ENCODE peak calls at places on chromosome 20, in seven cellular contexts. O is fibroblast of mammary gland; Z is GM23338; J is heart right ventricle; Y is stromal cell of bone marrow; G is gastrocnemius medialis; P is stimulated activated naive CD4-positive, alpha-beta T cell treated with Interleukin-2 at 50 U/mL for 16 hours. N is an unnamed sample.

GRCh38 chr20:22308934-22309333 is 275.4 kb downstream of the FOXA2 start:
- DNase-seq in G (no peak), P (no peak), Y (no peak), Z (no peak), O (no peak), J (no peak), N (no peak)

GRCh38 chr20:19688031-19688806 is 69.8 kb upstream of the RIN2 start:
- DNase-seq in G (peak), Y (peak), O (peak), P (no peak), Z (peak), J (peak), N (peak)

GRCh38 chr20:51696304-51697118 is 71.7 kb downstream of the ATP9A start:
- DNase-seq in J (no peak), Y (no peak), G (no peak), P (no peak), O (peak), Z (no peak), N (no peak)

GRCh38 chr20:56422131-56422823 is 10.2 kb downstream of the CASS4 start:
- DNase-seq in Z (no peak), G (no peak), Y (no peak), J (no peak), P (no peak), O (peak), N (no peak)

GRCh38 chr20:63745961-63746765 is 6.6 kb downstream of the SLC2A4RG start:
- DNase-seq in Z (no peak), O (no peak), P (no peak), Y (no peak), J (no peak), G (no peak), N (no peak)

GRCh38 chr20:30168025-30168799 is 1089.3 kb upstream of the DEFB115 start:
- DNase-seq in G (no peak), P (peak), Y (no peak), J (peak), Z (peak), O (no peak), N (peak)

GRCh38 chr20:48912065-48912464 is 9.4 kb upstream of the ARFGEF2 start:
- DNase-seq in P (no peak), O (no peak), Y (no peak), G (no peak), Z (no peak), J (no peak), N (no peak)

GRCh38 chr20:46720776-46721425 is 11.5 kb downstream of the SLC2A10 start:
- DNase-seq in G (no peak), Z (no peak), O (peak), Y (no peak), J (no peak), P (no peak), N (no peak)

GRCh38 chr20:4151991-4152695 is 136.8 kb upstream of the RNF24 start:
- DNase-seq in O (peak), J (no peak), Y (peak), Z (no peak), P (no peak), G (no peak), N (no peak)

GRCh38 chr20:31985152-31985551 is 17.2 kb downstream of the XKR7 start:
- DNase-seq in Z (no peak), P (no peak), G (no peak), J (no peak), Y (no peak), O (no peak), N (no peak)